ENCODE peak calls at places on chromosome 3, in five cellular contexts. Y, V, I, L and A are unnamed samples.
A peak's percentile ranks its signal among the peaks of the same experiment; 100 is the strongest.

GRCh38 chr3:193348686-193349085 is 29.9 kb downstream of the ATP13A5 start:
- DNase-seq in Y (no peak), V (no peak), I (no peak), L (no peak), A (no peak)

GRCh38 chr3:30523366-30523765 is 83.0 kb upstream of the TGFBR2 start:
- DNase-seq in Y (no peak), V (no peak), I (no peak), L (no peak), A (no peak)

GRCh38 chr3:141830508-141830907 is 45.9 kb upstream of the ATP1B3 start:
- DNase-seq in Y (no peak), V (no peak), I (no peak), L (no peak), A (peak; percentile 97)

GRCh38 chr3:71582612-71583568 is 638 bp downstream of the FOXP1 start:
- DNase-seq in Y (peak; percentile 74), V (peak; percentile 84), I (peak; percentile 56), L (peak; percentile 50), A (peak; percentile 51)

GRCh38 chr3:166445865-166446264 is 608.6 kb upstream of the BCHE start:
- DNase-seq in Y (no peak), V (no peak), I (no peak), L (no peak), A (peak; percentile 49)

GRCh38 chr3:173552526-173552925 is 155.0 kb downstream of the NLGN1 start:
- DNase-seq in Y (peak; percentile 38), V (no peak), I (no peak), L (no peak), A (no peak)

GRCh38 chr3:396293-396692 is 199.7 kb downstream of the CHL1 start:
- DNase-seq in Y (no peak), V (no peak), I (no peak), L (no peak), A (no peak)

GRCh38 chr3:172461530-172462138 is 13.4 kb upstream of the GHSR start:
- DNase-seq in Y (no peak), V (peak; percentile 48), I (peak; percentile 33), L (peak; percentile 48), A (peak; percentile 36)

GRCh38 chr3:10205461-10206165 is 40.9 kb downstream of the IRAK2 start:
- DNase-seq in Y (no peak), V (no peak), I (peak; percentile 82), L (no peak), A (peak; percentile 95)

GRCh38 chr3:27114684-27115083 is 254.5 kb downstream of the NEK10 start:
- DNase-seq in Y (no peak), V (no peak), I (no peak), L (no peak), A (peak; percentile 46)

GRCh38 chr3:107627962-107628542 is 105.3 kb downstream of the BBX start:
- DNase-seq in Y (no peak), V (no peak), I (no peak), L (no peak), A (no peak)
- TF ChIP-seq CTCF in Y (no peak), V (no peak), I (peak; percentile 27), L (no peak), A (peak; percentile 21)

DNA sequence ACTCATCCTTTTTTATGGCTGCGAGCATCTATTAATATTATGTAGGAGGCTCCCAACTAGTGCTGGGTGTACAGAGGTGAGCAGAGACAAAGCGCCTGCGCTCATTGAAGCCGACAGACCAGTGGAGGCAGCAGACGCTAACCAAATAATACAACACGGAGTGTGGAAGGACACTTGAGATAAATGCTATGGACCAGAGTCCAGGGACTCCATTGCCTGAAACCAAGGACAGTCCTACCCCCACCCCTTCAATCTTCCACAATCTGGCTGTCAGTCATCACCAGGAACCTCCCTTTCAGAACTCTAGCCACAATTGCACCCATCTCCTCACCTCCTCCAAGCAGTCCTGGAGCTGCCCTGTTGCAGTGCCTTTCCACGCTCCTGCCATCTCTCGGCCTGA is 41.5 kb downstream of the KLHL6 start:
- DNase-seq in Y (no peak), V (no peak), I (no peak), L (no peak), A (no peak)
- H3K4me2 ChIP-seq in Y (no peak overlapping the region), V (no peak overlapping the region), I (no peak overlapping the region), L (no peak overlapping the region), A (no peak overlapping the region)

DNA sequence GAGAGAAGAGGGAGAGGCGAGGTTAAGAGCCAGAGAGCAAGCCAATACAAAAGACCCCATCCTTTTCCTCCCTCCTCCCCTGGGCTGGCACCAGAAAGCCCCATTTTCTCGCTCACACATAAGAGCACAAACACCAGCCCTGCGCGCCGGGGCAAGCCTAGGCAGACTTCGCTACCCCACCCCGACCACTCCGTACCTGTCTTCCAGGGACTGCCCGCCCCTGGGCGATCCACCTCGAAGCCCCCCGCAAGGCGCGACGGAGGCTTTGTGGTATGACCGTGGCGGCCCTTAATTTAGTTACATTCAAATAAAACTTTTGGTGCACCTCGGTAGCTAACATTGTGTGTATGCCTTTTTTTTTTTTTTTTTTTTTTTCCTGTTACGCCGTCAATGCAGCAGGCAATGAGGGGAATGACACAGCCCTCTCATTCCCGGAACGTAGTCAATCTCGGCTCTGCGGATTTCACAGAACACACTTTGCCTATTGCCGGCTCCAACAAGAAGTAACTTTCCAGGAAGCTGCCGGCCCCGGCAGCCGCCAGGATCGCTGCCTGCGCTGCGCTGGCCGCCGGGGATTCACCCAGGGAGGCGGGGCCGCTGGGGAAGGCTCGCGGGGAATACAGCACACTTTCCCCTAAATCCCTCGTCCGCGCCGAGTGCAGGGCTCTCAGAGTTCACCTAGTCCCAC is 7.7 kb downstream of the BCL6 start:
- DNase-seq in Y (peak; percentile 56), V (peak; percentile 85), I (peak; percentile 19), L (peak; percentile 42), A (peak; percentile 72)
- TF ChIP-seq CTCF in Y (peak; percentile 14), V (no peak), I (no peak), L (no peak), A (no peak)

GRCh38 chr3:112647122-112647521 is 6.2 kb upstream of the CCDC80 start:
- DNase-seq in Y (peak; percentile 43), V (peak; percentile 28), I (peak; percentile 87), L (no peak), A (peak; percentile 64)
- H3K4me2 ChIP-seq in Y (peak overlapping the region; percentile 2), V (peak overlapping the region; percentile 36), I (peak overlapping the region; percentile 58), L (no peak overlapping the region), A (peak overlapping the region; percentile 3)

DNA sequence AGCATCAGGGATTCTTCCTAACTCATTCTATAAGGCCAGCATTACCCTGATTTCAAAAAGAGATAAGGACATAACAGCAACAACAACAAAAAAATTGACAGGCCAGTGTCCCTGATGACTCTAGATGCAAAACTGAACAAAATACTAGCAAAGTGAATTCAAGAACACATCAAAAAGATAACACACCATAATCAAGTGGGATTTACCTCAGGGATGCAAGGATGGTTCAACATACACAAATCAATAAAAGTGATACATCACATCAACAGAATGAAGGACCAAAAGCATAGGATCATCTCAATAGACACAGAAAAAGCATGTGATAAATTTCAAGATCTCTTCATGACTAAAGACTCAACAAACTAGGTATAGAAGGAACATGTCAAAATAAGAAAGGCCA is 119.6 kb downstream of the STT3B start:
- DNase-seq in Y (no peak), V (no peak), I (no peak), L (no peak), A (no peak)
- TF ChIP-seq CTCF in Y (no peak), V (no peak), I (no peak), L (no peak), A (no peak)

GRCh38 chr3:25781145-25781757 is 2.0 kb downstream of the NGLY1 start:
- DNase-seq in Y (no peak), V (no peak), I (no peak), L (no peak), A (no peak)

GRCh38 chr3:25782938-25783660 is at the start of gene NGLY1:
- DNase-seq in Y (peak; percentile 84), V (peak; percentile 93), I (peak; percentile 83), L (peak; percentile 97), A (peak; percentile 77)

GRCh38 chr3:25781758-25782594 is 1.3 kb downstream of the NGLY1 start:
- DNase-seq in Y (no peak), V (no peak), I (no peak), L (peak; percentile 41), A (no peak)

GRCh38 chr3:25782636-25782937 is 656 bp downstream of the NGLY1 start:
- DNase-seq in Y (no peak), V (no peak), I (no peak), L (no peak), A (no peak)

DNA sequence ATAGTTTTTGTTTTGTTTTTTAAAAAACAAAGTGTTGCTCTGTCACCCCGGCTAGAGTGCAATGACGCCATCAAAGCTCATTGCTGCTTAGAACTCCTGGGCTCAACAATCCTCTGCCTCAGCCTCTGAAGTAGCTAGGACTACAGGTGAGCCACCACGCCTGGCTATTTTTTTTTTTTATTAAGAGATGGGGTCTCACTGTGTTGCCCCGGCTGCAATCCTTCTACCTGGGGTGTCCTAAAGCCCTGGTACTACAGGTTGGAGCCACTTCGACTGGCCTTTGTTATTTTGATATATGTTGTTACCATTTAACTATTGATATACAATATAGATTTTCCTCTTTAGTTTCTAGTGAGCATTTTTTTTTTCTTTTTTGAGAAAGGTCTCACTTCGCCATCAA is 2.6 kb downstream of the NGLY1 start:
- DNase-seq in Y (no peak), V (no peak), I (no peak), L (no peak), A (no peak)
- H3K4me2 ChIP-seq in Y (no peak overlapping the region), V (no peak overlapping the region), I (no peak overlapping the region), L (peak overlapping the region; percentile 95), A (no peak overlapping the region)

GRCh38 chr3:99900248-99900647 is 82.6 kb downstream of the CMSS1 start:
- DNase-seq in Y (no peak), V (no peak), I (no peak), L (no peak), A (no peak)
- TF ChIP-seq CTCF in Y (no peak), V (no peak), I (no peak), L (no peak), A (no peak)

DNA sequence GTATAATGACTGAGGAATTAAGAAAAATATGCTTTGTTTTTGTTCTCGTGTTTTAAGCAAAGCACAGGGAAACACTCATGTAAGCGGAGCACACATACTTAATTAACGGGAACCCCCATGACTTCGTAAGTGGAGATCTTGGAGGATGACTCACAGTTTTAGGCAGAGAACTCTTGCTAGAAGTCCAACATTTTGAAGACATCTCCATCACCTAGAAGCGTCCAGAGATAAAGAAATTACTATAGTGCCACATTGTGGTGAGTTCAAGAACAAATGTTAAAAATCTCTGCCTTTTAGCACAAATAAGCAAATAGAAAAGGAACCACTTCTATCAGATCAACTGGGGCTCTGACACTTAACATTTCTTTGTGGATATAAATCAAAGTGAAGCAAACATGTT is 194.1 kb upstream of the ARHGEF26 start:
- DNase-seq in Y (no peak), V (peak; percentile 38), I (peak; percentile 29), L (no peak), A (peak; percentile 54)
- H3K4me2 ChIP-seq in Y (no peak overlapping the region), V (no peak overlapping the region), I (peak overlapping the region; percentile 37), L (no peak overlapping the region), A (no peak overlapping the region)

GRCh38 chr3:169342652-169343051 is 320.9 kb downstream of the MECOM start:
- DNase-seq in Y (no peak), V (no peak), I (no peak), L (no peak), A (no peak)

GRCh38 chr3:169334994-169335393 is 328.5 kb downstream of the MECOM start:
- DNase-seq in Y (no peak), V (no peak), I (no peak), L (no peak), A (no peak)

GRCh38 chr3:169339386-169339785 is 324.1 kb downstream of the MECOM start:
- DNase-seq in Y (no peak), V (no peak), I (no peak), L (no peak), A (no peak)

GRCh38 chr3:169340055-169340454 is 323.5 kb downstream of the MECOM start:
- DNase-seq in Y (no peak), V (no peak), I (no peak), L (no peak), A (no peak)

GRCh38 chr3:169337541-169337940 is 326.0 kb downstream of the MECOM start:
- DNase-seq in Y (no peak), V (no peak), I (no peak), L (no peak), A (peak; percentile 11)
- TF ChIP-seq CTCF in Y (no peak), V (no peak), I (no peak), L (no peak), A (no peak)